ENCODE peak calls at places on chromosomes 6 and 20, in six cellular contexts. W is transverse colon, T is bronchial epithelial cell, K is neuronal stem cell, X is ascending aorta, Y is kidney epithelial cell. A is an unnamed sample.

GRCh38 chr6:16397623-16398022 is 159.2 kb downstream of the GMPR start:
- DNase-seq in W (no peak), Y (no peak), T (no peak), X (no peak), K (no peak), A (no peak)

GRCh38 chr6:153537422-153537821 is 406.3 kb upstream of the RGS17 start:
- DNase-seq in Y (no peak), W (no peak), X (no peak), K (no peak), T (peak; percentile 4), A (no peak)

GRCh38 chr6:131765853-131766135 is 42.0 kb upstream of the ENPP1 start:
- DNase-seq in T (no peak), W (no peak), X (no peak), K (no peak), Y (no peak), A (no peak)

GRCh38 chr20:22503577-22503976 is 80.8 kb downstream of the FOXA2 start:
- DNase-seq in T (no peak), W (no peak), Y (no peak), K (no peak), X (no peak), A (no peak)

GRCh38 chr20:54123587-54124180 is 50.1 kb downstream of the CYP24A1 start:
- DNase-seq in W (peak; percentile 79), K (no peak), X (no peak), T (peak; percentile 100), Y (peak; percentile 100), A (no peak)

GRCh38 chr20:25281541-25281991 is 33.7 kb downstream of the PYGB start:
- DNase-seq in K (no peak), T (no peak), W (peak; percentile 78), Y (no peak), X (peak; percentile 5), A (peak; percentile 16)

GRCh38 chr6:4316867-4317400 is 181.6 kb upstream of the ECI2 start:
- DNase-seq in K (no peak), X (peak; percentile 37), Y (peak; percentile 50), W (peak; percentile 71), T (peak; percentile 95), A (peak; percentile 72)

GRCh38 chr6:80714513-80714912 is 608.0 kb downstream of the BCKDHB start:
- DNase-seq in Y (no peak), T (no peak), X (no peak), W (no peak), K (no peak), A (no peak)

DNA sequence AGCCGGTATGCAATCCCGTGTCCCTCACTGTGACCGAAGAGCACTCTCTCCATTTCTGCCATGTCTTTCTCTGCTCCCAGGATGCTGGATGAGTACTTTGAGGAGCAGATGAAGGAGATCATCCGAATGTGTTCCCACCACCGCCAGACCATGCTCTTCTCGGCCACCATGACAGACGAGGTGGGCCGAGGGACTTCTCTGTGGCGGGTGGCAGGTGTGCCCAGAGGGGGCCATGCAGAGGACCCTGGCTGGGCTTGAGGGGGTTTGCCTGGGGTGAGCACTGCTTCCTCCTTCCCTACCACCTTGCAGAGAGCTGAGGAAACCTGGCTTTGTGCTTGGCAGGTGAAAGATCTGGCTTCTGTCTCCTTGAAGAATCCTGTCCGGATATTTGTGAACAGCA is 14.0 kb downstream of the DDX27 start:
- DNase-seq in T (no peak), X (no peak), W (no peak), K (no peak), Y (no peak), A (no peak)
- H3K36me3 ChIP-seq in T (peaks cover 40% of the 10 kb centered on the region), X (peaks cover 89% of the 10 kb centered on the region), W (peaks cover 57% of the 10 kb centered on the region), K (peaks cover 39% of the 10 kb centered on the region), Y (peaks cover 2% of the 10 kb centered on the region), A (peaks cover 80% of the 10 kb centered on the region)

DNA sequence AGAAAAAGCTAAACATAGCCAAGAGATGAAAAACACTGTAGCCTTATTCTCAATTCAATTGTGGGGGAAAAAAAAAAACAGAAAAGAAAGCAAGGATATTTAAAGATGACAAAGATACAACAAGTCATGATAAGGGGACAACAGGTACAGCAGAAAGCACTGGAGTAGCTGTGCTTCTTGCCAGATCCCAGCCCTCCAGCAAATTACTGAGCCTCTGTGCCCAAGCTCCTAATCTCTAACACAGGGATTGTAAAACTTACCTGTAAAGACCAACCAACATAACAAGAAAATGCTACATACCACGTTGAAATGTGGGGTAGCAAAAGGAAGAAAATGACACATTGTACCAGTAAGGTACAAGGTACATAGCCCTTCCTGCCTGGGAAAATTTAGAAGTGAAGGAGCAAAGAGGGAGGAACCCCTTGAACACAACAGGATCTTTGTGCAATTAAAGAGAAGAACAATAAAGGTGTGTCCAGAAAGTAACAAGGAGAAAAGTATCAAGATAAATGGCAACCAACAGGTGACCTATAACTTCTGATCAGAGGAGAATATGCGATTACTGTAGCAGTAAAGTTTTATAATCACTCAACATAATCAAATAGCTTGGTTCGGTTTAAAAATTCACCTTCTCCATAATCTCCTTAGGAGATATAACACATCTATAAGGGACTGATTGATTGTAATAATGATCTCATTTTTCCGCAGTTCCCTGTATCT is 30.6 kb downstream of the PREP start:
- DNase-seq in T (no peak), Y (no peak), W (peak; percentile 62), X (no peak), K (no peak), A (no peak)
- H3K36me3 ChIP-seq in T (peaks cover 8% of the 10 kb centered on the region), Y (peaks cover 4% of the 10 kb centered on the region), W (peaks cover 10% of the 10 kb centered on the region), X (peaks cover 36% of the 10 kb centered on the region), K (peaks cover 3% of the 10 kb centered on the region), A (peaks cover 42% of the 10 kb centered on the region)

GRCh38 chr6:30591008-30591407 is 19.8 kb downstream of the ABCF1 start:
- DNase-seq in W (no peak), X (no peak), Y (peak; percentile 28), T (peak; percentile 90), K (no peak), A (no peak)

GRCh38 chr6:30592287-30592686 is 21.0 kb downstream of the ABCF1 start:
- DNase-seq in K (no peak), X (no peak), T (no peak), Y (no peak), W (no peak), A (no peak)

GRCh38 chr6:30589754-30590358 is 18.6 kb downstream of the ABCF1 start:
- DNase-seq in Y (no peak), T (no peak), K (no peak), W (no peak), X (no peak), A (no peak)

DNA sequence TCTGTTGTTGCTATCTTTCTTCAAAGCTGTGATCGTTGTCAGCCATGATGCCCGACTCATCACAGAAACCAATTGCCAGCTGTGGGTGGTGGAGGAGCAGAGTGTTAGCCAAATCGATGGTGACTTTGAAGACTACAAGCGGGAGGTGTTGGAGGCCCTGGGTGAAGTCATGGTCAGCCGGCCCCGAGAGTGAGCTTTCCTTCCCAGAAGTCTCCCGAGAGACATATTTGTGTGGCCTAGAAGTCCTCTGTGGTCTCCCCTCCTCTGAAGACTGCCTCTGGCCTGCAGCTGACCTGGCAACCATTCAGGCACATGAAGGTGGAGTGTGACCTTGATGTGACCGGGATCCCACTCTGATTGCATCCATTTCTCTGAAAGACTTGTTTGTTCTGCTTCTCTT is 19.3 kb downstream of the ABCF1 start:
- DNase-seq in X (no peak), T (no peak), Y (no peak), W (no peak), K (no peak), A (no peak)
- H3K36me3 ChIP-seq in X (peaks cover 89% of the 10 kb centered on the region), T (peaks cover 19% of the 10 kb centered on the region), Y (peaks cover 1% of the 10 kb centered on the region), W (peaks cover 42% of the 10 kb centered on the region), K (peaks cover 42% of the 10 kb centered on the region), A (peaks cover 96% of the 10 kb centered on the region)

DNA sequence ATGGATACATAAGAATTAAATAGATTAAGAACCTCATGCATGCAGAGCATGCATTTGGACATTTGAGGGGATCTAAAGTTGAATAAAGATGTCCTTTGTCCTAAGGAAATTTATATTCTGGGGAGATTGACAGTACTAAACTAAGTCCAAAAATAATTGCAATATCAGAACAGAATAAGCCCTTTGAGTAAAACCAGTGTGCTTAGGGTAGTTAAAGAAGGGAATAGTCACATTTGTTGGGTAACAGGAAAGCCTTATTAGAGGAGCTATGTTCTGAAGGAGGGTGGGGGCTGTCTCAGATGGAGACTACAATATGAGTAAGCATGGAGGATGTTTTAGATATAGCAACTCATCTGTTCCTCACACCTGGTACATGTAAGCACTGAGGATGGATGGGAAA is 35.8 kb downstream of the CDC5L start:
- DNase-seq in T (no peak), X (no peak), Y (no peak), K (no peak), W (no peak), A (no peak)
- H3K36me3 ChIP-seq in T (peaks cover 6% of the 10 kb centered on the region), X (peaks cover 82% of the 10 kb centered on the region), Y (no peaks in the 10 kb centered on the region), K (peaks cover 15% of the 10 kb centered on the region), W (peaks cover 56% of the 10 kb centered on the region), A (peaks cover 69% of the 10 kb centered on the region)

GRCh38 chr20:36791862-36792261 is 18.3 kb upstream of the DSN1 start:
- DNase-seq in W (no peak), K (no peak), T (no peak), X (no peak), Y (no peak), A (no peak)
- H3K36me3 ChIP-seq in W (peaks cover 4% of the 10 kb centered on the region), K (peaks cover 40% of the 10 kb centered on the region), T (peaks cover 19% of the 10 kb centered on the region), X (peaks cover 52% of the 10 kb centered on the region), Y (peaks cover 2% of the 10 kb centered on the region), A (peaks cover 33% of the 10 kb centered on the region)

DNA sequence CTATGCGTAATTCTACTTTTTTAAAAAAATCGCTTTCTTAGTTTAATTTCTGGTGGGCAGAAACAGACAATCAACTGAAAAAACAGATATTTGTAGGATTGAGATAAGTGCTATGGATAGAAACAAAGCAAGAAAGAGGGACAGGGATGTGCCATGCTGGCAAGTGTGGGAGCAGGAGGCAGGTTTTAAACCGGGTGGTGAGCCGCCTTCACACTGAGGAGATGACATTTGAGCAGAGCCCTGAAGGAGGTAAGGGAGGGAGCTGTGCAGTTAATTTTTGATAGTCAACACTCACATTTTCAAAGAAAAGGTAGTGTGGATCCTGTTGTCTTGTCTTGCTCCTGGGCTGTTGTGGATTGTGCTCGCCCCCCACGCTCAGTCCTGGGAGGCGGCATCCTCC is 46.8 kb upstream of the TMEM217 start:
- DNase-seq in T (no peak), X (no peak), K (no peak), Y (no peak), W (no peak), A (no peak)
- H3K36me3 ChIP-seq in T (peaks cover 5% of the 10 kb centered on the region), X (peaks cover 19% of the 10 kb centered on the region), K (peaks cover 5% of the 10 kb centered on the region), Y (no peaks in the 10 kb centered on the region), W (peaks cover 12% of the 10 kb centered on the region), A (peaks cover 21% of the 10 kb centered on the region)

DNA sequence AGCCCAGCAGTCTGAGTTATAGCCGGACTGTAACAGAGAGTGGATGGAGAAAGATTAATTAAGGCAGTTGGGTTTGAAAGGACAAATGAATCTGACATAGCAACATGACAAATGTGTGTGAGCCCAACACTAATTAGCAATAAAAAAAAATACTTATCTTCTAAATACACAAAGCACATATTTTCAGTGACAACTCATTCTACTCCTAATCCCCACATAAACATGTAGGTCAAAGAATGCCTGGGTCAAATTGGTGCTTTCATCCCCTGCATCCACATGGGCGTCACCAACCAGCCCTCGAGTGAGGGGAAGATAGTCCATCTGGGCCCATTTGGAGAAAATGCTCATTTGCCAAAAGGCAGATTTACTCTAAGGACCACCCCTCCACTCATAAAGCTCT is 180.3 kb upstream of the JARID2 start:
- DNase-seq in K (no peak), X (no peak), Y (no peak), T (peak; percentile 50), W (no peak), A (no peak)
- H3K36me3 ChIP-seq in K (no peaks in the 10 kb centered on the region), X (no peaks in the 10 kb centered on the region), Y (no peaks in the 10 kb centered on the region), T (no peaks in the 10 kb centered on the region), W (no peaks in the 10 kb centered on the region), A (no peaks in the 10 kb centered on the region)

A was measured in tibial artery.